ENCODE peak calls at places on chromosomes 3 and 15, in ten cellular contexts. U is breast epithelium, H is HCT116, Q is hepatocyte, S is GM23248, Z is ovary, X is right lobe of liver, A is endodermal cell, C is heart left ventricle, J is cardiac muscle cell. I is an unnamed sample. For H3K4me1, the result is how much of the 10 kb centered on the place peaks cover.

GRCh38 chr3:123447749-123448502 is 964 bp downstream of the ADCY5 start:
- DNase-seq in J (no peak), A (peak), S (peak), X (no peak), U (no peak), Z (peak), Q (peak), C (peak), H (no peak), I (no peak)

GRCh38 chr15:85545185-85545584 is 164.8 kb downstream of the AKAP13 start:
- DNase-seq in Z (no peak), C (no peak), S (peak), H (no peak), U (no peak), X (no peak), A (no peak), Q (no peak), J (peak), I (no peak)

GRCh38 chr3:23304424-23304823 is 101.3 kb downstream of the UBE2E2 start:
- DNase-seq in H (no peak), J (peak), X (no peak), C (no peak), U (no peak), Q (no peak), A (no peak), S (peak), Z (no peak), I (no peak)

GRCh38 chr3:41716391-41716910 is 245.5 kb downstream of the ULK4 start:
- DNase-seq in Z (no peak), U (no peak), Q (peak), S (peak), J (peak), C (no peak), A (no peak), H (no peak), X (no peak), I (no peak)

GRCh38 chr15:78993931-78994530 is 49.2 kb upstream of the CTSH start:
- DNase-seq in Q (peak), H (no peak), X (no peak), S (no peak), Z (no peak), J (no peak), U (no peak), A (no peak), C (no peak), I (no peak)

GRCh38 chr3:184752361-184752760 is 40.5 kb upstream of the MAGEF1 start:
- DNase-seq in Z (no peak), C (no peak), J (no peak), H (no peak), U (no peak), S (no peak), X (no peak), A (peak), Q (no peak), I (no peak)

GRCh38 chr3:26078539-26078938 is 288.6 kb downstream of the OXSM start:
- DNase-seq in X (no peak), C (no peak), H (no peak), A (no peak), U (no peak), Q (no peak), J (no peak), Z (no peak), S (no peak), I (no peak)

GRCh38 chr3:49386056-49386756 is 25.6 kb downstream of the RHOA start:
- DNase-seq in S (no peak), A (no peak), H (no peak), Q (no peak), X (no peak), C (no peak), U (no peak), J (no peak), Z (no peak), I (no peak)

GRCh38 chr3:161672478-161672877 is 175.9 kb downstream of the OTOL1 start:
- DNase-seq in Z (no peak), U (no peak), Q (no peak), C (peak), X (no peak), A (no peak), J (no peak), S (no peak), H (no peak), I (peak)

GRCh38 chr3:21942328-21942727 is 191.3 kb upstream of the ZNF385D start:
- DNase-seq in J (peak), Z (no peak), U (no peak), Q (no peak), X (no peak), H (no peak), A (no peak), S (peak), C (peak), I (peak)

GRCh38 chr3:171805687-171806086 is 4.6 kb downstream of the PLD1 start:
- DNase-seq in H (no peak), X (no peak), U (no peak), Z (no peak), C (no peak), J (no peak), S (no peak), Q (no peak), A (no peak), I (no peak)

GRCh38 chr3:171807129-171807675 is 3.1 kb downstream of the PLD1 start:
- DNase-seq in Q (no peak), J (no peak), U (no peak), C (no peak), S (no peak), Z (no peak), A (no peak), H (no peak), X (no peak), I (no peak)

GRCh38 chr3:171806200-171807128 is 3.8 kb downstream of the PLD1 start:
- DNase-seq in S (peak), H (no peak), Q (peak), Z (no peak), J (peak), U (no peak), C (no peak), X (no peak), A (no peak), I (no peak)

GRCh38 chr3:171809513-171810277 is 588 bp downstream of the PLD1 start:
- DNase-seq in S (peak), A (peak), J (peak), Z (peak), C (peak), H (no peak), X (no peak), Q (peak), U (peak), I (peak)

DNA sequence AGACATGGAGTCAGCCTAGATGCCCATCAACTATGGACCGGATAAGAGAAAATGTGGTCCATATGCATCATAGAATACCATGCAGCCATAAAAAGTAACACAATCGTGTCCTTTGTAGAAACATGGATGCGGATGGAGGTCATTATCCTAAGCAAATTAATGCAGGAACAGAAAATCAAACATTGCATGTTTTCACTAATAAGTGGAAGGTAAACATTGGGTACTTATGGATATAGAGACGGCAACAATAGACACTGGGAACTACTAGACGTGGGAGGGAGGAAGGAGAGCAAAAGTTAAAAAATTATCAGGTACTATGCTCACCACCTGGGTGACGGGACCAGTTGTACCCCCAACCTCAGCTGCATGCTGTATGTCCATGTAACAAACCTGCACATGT is 2.5 kb downstream of the PLD1 start:
- DNase-seq in C (no peak), Q (no peak), S (no peak), A (no peak), Z (no peak), J (no peak), X (no peak), H (no peak), U (no peak), I (no peak)
- H3K4me1 ChIP-seq in C (under half), Q (under half), S (under half), A (under half), Z (under half), J (under half), X (under half), H (under half), U (under half), I (under half)

DNA sequence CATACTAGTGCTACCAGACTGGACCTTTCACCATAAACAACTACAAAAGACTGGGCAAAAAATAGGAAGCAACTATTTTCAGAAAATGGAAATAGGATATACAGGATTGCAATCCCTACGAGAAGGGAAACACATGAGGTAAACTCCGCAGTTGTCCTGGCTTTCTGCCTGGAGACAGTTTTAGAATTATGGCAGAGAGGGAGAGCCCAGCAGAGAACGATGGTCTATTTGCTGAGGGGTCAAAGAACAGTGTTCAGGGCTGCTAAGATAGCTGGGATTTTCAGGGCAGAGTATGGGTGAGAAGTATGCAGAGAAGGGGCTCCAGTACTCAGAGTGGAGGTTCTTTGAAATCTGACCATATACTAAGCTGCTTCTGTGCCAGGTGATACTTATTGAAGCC is 163.4 kb downstream of the CHDH start:
- DNase-seq in S (no peak), Z (no peak), X (no peak), H (no peak), C (no peak), A (no peak), U (no peak), J (no peak), Q (no peak), I (no peak)
- H3K27ac ChIP-seq in S (no peak), Z (no peak), X (no peak), H (no peak), C (no peak), A (no peak), U (no peak), J (no peak), Q (no peak), I (no peak)

GRCh38 chr3:195865752-195866151 is 42.6 kb downstream of the TNK2 start:
- DNase-seq in H (no peak), X (peak), A (no peak), S (no peak), C (no peak), Z (no peak), Q (no peak), U (no peak), J (no peak), I (no peak)
- H3K4me3 ChIP-seq in H (no peak), X (no peak), A (no peak), S (no peak), C (no peak), Z (no peak), Q (no peak), U (no peak), J (no peak), I (no peak)

DNA sequence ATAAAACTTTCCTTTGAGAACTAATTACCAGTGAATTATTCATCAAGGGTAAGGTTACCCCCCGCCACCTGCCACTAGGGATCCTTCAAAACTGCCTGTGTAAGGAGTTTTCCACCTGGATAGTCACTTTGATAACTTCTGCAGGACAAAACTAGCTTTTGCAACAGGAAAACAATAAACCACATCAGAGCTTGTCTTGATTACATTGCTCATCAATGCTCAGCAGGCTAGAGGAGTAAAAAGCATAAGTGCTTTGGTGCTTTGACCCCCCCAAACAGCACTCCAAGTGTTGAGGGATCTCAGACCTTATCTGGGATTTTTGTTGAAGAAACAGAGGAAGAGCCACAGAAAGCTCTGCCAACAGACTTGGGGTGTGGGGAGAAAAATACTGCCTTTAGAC is 10.8 kb upstream of the PHLDB2 start:
- DNase-seq in Q (no peak), J (no peak), H (peak), Z (no peak), X (no peak), U (no peak), A (no peak), C (no peak), S (peak), I (no peak)
- H3K4me1 ChIP-seq in Q (under half), J (under half), H (half or more), Z (under half), X (under half), U (under half), A (under half), C (under half), S (half or more), I (under half)

DNA sequence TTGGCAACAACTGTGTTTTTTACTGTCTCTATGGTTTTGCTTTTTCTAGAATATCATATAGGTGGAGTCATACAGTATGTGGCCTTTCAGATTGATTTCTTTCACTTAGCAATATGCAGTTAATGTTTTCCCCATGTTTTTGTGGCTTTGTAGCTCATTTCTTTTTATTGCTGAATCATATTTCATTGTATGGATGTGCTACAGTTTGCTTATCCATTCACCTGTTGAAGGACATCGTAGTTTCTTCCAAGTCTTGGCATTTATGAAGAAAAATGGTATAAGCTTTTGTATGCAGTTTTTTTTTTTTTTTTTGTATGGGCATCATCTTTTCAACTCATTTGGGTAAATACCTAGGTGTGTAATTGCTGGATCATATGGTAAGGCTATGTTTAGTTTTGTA is 210.3 kb downstream of the DOCK3 start:
- DNase-seq in A (no peak), C (no peak), H (no peak), J (no peak), S (no peak), U (no peak), Q (no peak), X (no peak), Z (no peak), I (no peak)
- H3K27ac ChIP-seq in A (no peak), C (no peak), H (no peak), J (no peak), S (no peak), U (no peak), Q (no peak), X (no peak), Z (no peak), I (no peak)

GRCh38 chr3:177282028-177282655 is 84.9 kb upstream of the TBL1XR1 start:
- DNase-seq in U (no peak), A (no peak), S (no peak), C (no peak), J (no peak), Q (no peak), H (no peak), X (no peak), Z (no peak), I (no peak)

GRCh38 chr3:177283983-177284382 is 86.7 kb upstream of the TBL1XR1 start:
- DNase-seq in H (no peak), S (no peak), Z (no peak), X (no peak), U (no peak), Q (no peak), C (no peak), J (no peak), A (no peak), I (no peak)

GRCh38 chr3:177281292-177281942 is 84.1 kb upstream of the TBL1XR1 start:
- DNase-seq in A (peak), S (no peak), H (no peak), J (no peak), Z (no peak), U (no peak), X (no peak), Q (no peak), C (no peak), I (no peak)

GRCh38 chr3:177279118-177279815 is 82.0 kb upstream of the TBL1XR1 start:
- DNase-seq in H (no peak), Q (no peak), J (no peak), Z (no peak), C (no peak), A (peak), S (no peak), U (no peak), X (no peak), I (no peak)

DNA sequence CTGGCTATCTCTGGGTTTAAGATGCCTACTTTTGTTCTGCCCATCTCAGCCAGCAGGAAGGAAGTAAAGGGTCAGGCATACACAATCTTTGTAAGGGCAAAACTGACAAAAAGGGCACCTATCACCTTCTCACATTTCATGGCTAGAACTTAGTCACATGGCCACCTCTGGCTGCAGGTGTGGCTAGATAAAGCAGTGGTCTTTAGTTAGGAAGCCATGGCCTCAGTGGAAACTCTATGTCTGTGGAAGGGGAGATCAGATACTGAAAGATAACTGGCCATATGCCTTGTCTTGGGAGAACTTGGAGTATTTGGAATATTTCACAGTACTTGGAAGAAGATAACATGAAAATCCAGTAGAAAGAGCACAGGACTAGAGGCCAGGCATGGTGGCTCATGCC is 80.7 kb upstream of the TBL1XR1 start:
- DNase-seq in J (no peak), A (no peak), S (no peak), Z (no peak), X (no peak), Q (no peak), U (no peak), H (no peak), C (no peak), I (no peak)
- H3K4me3 ChIP-seq in J (no peak), A (no peak), S (no peak), Z (no peak), X (no peak), Q (no peak), U (no peak), H (no peak), C (no peak), I (no peak)

GRCh38 chr3:55487376-55488241 is 503 bp upstream of the WNT5A start:
- DNase-seq in H (no peak), S (peak), X (peak), A (peak), Q (peak), U (no peak), J (peak), Z (peak), C (peak), I (peak)

GRCh38 chr3:55488398-55489055 is 1.4 kb upstream of the WNT5A start:
- DNase-seq in X (peak), Q (peak), J (peak), H (no peak), A (peak), U (no peak), C (peak), S (peak), Z (peak), I (peak)

GRCh38 chr3:55485208-55485791 is 1.8 kb downstream of the WNT5A start:
- DNase-seq in C (peak), S (peak), J (peak), Q (peak), H (no peak), X (peak), A (peak), Z (peak), U (peak), I (peak)

GRCh38 chr3:55486101-55486856 is 827 bp downstream of the WNT5A start:
- DNase-seq in U (no peak), J (peak), Z (peak), A (peak), H (no peak), C (peak), Q (peak), S (peak), X (peak), I (peak)

GRCh38 chr3:55486857-55487375 is at the start of gene WNT5A:
- DNase-seq in H (no peak), U (no peak), J (peak), Q (peak), Z (peak), X (peak), A (peak), S (peak), C (peak), I (peak)
- H3K4me1 ChIP-seq in H (under half), U (under half), J (under half), Q (under half), Z (under half), X (under half), A (under half), S (under half), C (under half), I (under half)

GRCh38 chr15:63501256-63502089 is 2.9 kb upstream of the USP3 start:
- DNase-seq in S (peak), J (peak), A (peak), Z (peak), C (peak), X (peak), Q (peak), H (no peak), U (peak), I (no peak)
- H3K27ac ChIP-seq in S (peak), J (no peak), A (no peak), Z (peak), C (peak), X (peak), Q (peak), H (peak), U (peak), I (no peak)

DNA sequence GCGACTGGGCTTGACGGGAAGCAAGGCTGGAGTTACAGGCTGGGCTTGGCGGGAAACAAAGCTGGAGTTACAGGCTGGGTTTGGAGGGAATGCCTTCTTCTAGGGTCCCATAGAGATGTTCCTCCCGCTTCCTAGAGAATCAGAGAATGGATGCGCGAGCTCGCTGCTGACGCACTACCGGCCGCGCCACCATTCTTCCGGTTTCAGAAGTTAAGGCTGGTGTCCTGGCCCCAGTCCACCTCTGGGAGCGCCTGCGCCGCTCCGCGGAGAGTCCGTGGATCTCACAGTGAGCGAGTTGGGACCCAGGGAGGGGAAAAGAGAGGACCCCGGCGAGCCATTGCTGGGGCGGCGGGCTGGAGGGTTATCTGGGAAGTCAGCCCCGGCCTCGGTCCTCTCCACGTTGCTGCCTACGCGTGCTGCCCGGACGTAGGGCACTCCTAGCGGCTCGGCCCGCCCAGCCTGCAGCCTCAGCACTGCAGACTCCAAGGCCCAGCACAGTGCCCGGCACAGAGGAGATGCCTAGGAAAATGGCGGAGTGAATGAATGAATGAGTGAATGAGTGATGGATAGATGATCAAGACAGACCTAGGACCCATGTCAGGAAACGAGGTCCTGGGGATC is at the start of gene ZNF502:
- DNase-seq in Z (peak), J (peak), H (peak), A (peak), U (peak), X (peak), Q (peak), C (peak), S (peak), I (peak)
- H3K4me3 ChIP-seq in Z (peak), J (peak), H (peak), A (peak), U (peak), X (peak), Q (peak), C (peak), S (peak), I (peak)

I was measured in SJCRH30.